ENCODE peak calls at places on chromosomes 1 and 21, in four cellular contexts. Z is mesenchymal stem cell, V is neuronal stem cell, C is IMR-90. Y is an unnamed sample.

GRCh38 chr1:177650947-177651346 is 318.9 kb downstream of the SEC16B start:
- DNase-seq in Z (no peak), V (no peak), C (no peak), Y (no peak)

GRCh38 chr1:29269356-29269755 is 33.0 kb downstream of the PTPRU start:
- DNase-seq in Z (no peak), V (no peak), C (no peak), Y (no peak)

GRCh38 chr1:208047975-208048374 is 137.1 kb upstream of the CD34 start:
- DNase-seq in Z (no peak), V (no peak), C (no peak), Y (no peak)

GRCh38 chr21:31497939-31498338 is 153.9 kb upstream of the TIAM1 start:
- DNase-seq in Z (no peak), V (no peak), C (no peak), Y (no peak)

GRCh38 chr1:36085686-36086526 is 2.0 kb downstream of the TEKT2 start:
- DNase-seq in Z (no peak), V (no peak), C (no peak), Y (no peak)

GRCh38 chr1:230031131-230031530 is 35.9 kb upstream of the GALNT2 start:
- DNase-seq in Z (peak; percentile 14), V (no peak), C (no peak), Y (no peak)

GRCh38 chr1:154747380-154747779 is 122.7 kb downstream of the KCNN3 start:
- DNase-seq in Z (no peak), V (no peak), C (no peak), Y (no peak)

GRCh38 chr1:243391355-243391754 is 135.5 kb downstream of the SDCCAG8 start:
- DNase-seq in Z (no peak), V (no peak), C (no peak), Y (no peak)

GRCh38 chr1:47412437-47412836 is 3.6 kb upstream of the FOXE3 start:
- DNase-seq in Z (no peak), V (peak; percentile 20), C (no peak), Y (no peak)

GRCh38 chr1:232635778-232636356 is 5.9 kb upstream of the SIPA1L2 start:
- DNase-seq in Z (peak; percentile 65), V (no peak), C (peak; percentile 70), Y (no peak)

GRCh38 chr1:42380617-42381423 is at the start of gene RIMKLA:
- DNase-seq in Z (peak; percentile 37), V (peak; percentile 75), C (peak; percentile 6), Y (peak; percentile 80)

GRCh38 chr1:27049607-27050006 is 37.0 kb upstream of the TENT5B start:
- DNase-seq in Z (no peak), V (no peak), C (no peak), Y (peak; percentile 85)

GRCh38 chr1:228964178-228964819 is 229.0 kb downstream of the RHOU start:
- DNase-seq in Z (peak; percentile 85), V (no peak), C (peak; percentile 94), Y (peak; percentile 24)

GRCh38 chr1:89822109-89822962 is 1.5 kb downstream of the LRRC8D start:
- DNase-seq in Z (no peak), V (no peak), C (no peak), Y (peak; percentile 41)

GRCh38 chr1:2267862-2268261 is 39.7 kb downstream of the SKI start:
- DNase-seq in Z (no peak), V (no peak), C (no peak), Y (no peak)

GRCh38 chr1:9275567-9276034 is 17.1 kb upstream of the SPSB1 start:
- DNase-seq in Z (peak; percentile 94), V (no peak), C (peak; percentile 92), Y (no peak)

GRCh38 chr1:155038602-155039307 is 5.1 kb downstream of the DCST1 start:
- DNase-seq in Z (peak; percentile 63), V (no peak), C (peak; percentile 19), Y (no peak)

GRCh38 chr1:27099904-27100796 is 54.8 kb downstream of the SLC9A1 start:
- DNase-seq in Z (no peak), V (no peak), C (no peak), Y (no peak)

GRCh38 chr1:77057994-77058585 is 161.1 kb downstream of the PIGK start:
- DNase-seq in Z (no peak), V (no peak), C (no peak), Y (no peak)

GRCh38 chr1:2356401-2356800 is 35.0 kb downstream of the MORN1 start:
- DNase-seq in Z (no peak), V (no peak), C (no peak), Y (no peak)

GRCh38 chr1:7171574-7171973 is 386.3 kb downstream of the CAMTA1 start:
- DNase-seq in Z (no peak), V (no peak), C (no peak), Y (no peak)

GRCh38 chr1:5876251-5876650 is 116.0 kb downstream of the NPHP4 start:
- DNase-seq in Z (no peak), V (no peak), C (no peak), Y (no peak)

GRCh38 chr1:59332983-59333382 is 36.1 kb downstream of the FGGY start:
- DNase-seq in Z (peak; percentile 42), V (no peak), C (peak; percentile 75), Y (no peak)

GRCh38 chr1:117928881-117929339 is 511 bp downstream of the GDAP2 start:
- DNase-seq in Z (peak; percentile 83), V (peak; percentile 50), C (peak; percentile 63), Y (peak; percentile 61)
- H3K23ac ChIP-seq in Z (no peak overlapping the region), V (peak overlapping the region; percentile 16), C (peak overlapping the region; percentile 78), Y (no peak overlapping the region)

GRCh38 chr1:85576256-85576641 is 4.3 kb upstream of the CCN1 start:
- DNase-seq in Z (peak; percentile 88), V (no peak), C (no peak), Y (peak; percentile 38)
- H2AK5ac ChIP-seq in Z (peak overlapping the region; percentile 81), V (peak overlapping the region; percentile 60), C (peak overlapping the region; percentile 99), Y (no peak overlapping the region)

DNA sequence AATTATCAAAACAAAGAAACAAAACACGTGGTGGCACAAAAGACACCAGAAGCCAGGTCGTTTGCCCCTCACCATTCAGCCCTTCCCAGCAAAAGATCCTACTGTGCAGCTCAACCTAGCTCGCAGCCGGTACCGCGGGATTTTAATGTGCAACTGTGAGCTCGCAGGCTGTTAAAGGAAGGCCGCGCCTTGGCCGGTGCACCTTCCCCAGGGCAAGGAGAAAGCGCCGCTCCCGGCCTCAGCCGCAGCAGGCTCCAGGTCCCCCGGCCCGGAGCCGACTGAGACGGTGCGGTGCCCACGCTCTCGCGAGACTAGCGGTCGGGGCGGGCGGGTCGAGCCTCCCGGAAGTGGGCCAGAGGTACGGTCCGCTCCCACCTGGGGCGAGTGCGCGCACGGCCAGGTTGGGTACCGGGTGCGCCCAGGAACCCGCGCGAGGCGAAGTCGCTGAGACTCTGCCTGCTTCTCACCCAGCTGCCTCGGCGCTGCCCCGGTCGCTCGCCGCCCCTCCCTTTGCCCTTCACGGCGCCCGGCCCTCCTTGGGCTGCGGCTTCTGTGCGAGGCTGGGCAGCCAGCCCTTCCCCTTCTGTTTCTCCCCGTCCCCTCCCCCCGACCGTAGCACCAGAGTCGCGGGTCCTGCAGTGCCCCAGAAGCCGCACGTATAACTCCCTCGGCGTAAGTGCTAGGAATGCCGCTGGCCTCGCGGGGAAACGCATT is at the start of gene AGL:
- DNase-seq in Z (peak; percentile 84), V (peak; percentile 78), C (peak; percentile 61), Y (peak; percentile 91)
- H3K23ac ChIP-seq in Z (peak within 1 kb of the TSS; percentile 86), V (peak within 1 kb of the TSS; percentile 95), C (peak within 1 kb of the TSS; percentile 92), Y (no peak within 1 kb of the TSS)

GRCh38 chr1:234973426-234974250 is 155.0 kb downstream of the TOMM20 start:
- DNase-seq in Z (no peak), V (no peak), C (no peak), Y (no peak)

GRCh38 chr1:234975941-234976871 is 152.4 kb downstream of the TOMM20 start:
- DNase-seq in Z (no peak), V (no peak), C (no peak), Y (no peak)

GRCh38 chr1:234977891-234978396 is 150.7 kb downstream of the TOMM20 start:
- DNase-seq in Z (no peak), V (no peak), C (no peak), Y (no peak)

GRCh38 chr1:234976880-234977680 is 151.6 kb downstream of the TOMM20 start:
- DNase-seq in Z (no peak), V (no peak), C (no peak), Y (no peak)

DNA sequence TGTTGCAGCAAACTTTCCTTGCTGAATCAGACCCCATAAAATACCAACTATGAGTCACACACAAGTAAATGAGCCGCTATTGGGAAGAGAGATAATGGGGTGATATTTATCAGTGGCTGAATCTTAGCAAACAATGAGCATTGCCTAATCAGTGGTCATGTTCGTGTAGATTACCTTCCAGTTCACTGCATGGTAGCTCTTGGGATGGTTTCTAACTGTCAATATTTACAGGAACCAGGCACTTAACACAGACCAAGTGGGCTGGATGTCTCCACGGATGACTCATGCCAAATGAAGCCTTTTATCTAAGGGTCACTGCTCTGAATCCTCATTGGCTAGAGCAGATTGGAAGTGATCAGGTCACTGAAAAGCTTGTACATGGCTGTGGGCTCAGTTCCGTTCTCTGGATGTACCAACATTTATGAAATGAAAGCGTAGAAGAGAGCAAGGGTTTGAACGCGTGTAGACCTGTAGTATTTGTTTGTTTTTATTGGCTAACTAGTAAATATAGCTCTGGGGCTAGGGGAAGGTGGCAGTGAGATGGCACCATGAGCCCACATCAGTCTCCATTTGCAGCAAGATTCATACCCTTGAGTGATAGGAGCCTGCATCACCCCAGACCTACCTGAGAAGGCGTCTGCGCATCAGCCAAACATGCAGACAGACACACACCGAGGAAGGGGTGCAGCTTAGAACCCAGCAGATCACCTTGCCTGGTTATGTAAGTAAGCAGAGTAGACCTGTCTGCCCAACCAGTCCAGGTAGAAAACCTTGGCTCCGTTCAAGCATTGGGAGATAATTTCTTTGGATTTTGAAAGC is 153.3 kb downstream of the TOMM20 start:
- DNase-seq in Z (peak; percentile 100), V (no peak), C (peak; percentile 95), Y (no peak)
- H2AK5ac ChIP-seq in Z (peak overlapping the region; percentile 79), V (no peak overlapping the region), C (peak overlapping the region; percentile 93), Y (no peak overlapping the region)

GRCh38 chr1:75423136-75423535 is 187.8 kb downstream of the SLC44A5 start:
- DNase-seq in Z (no peak), V (no peak), C (no peak), Y (no peak)
- H3K23ac ChIP-seq in Z (no peak overlapping the region), V (no peak overlapping the region), C (no peak overlapping the region), Y (no peak overlapping the region)

GRCh38 chr1:114082047-114082630 is 71.5 kb downstream of the SYT6 start:
- DNase-seq in Z (no peak), V (no peak), C (no peak), Y (no peak)

GRCh38 chr1:114081145-114082046 is 72.3 kb downstream of the SYT6 start:
- DNase-seq in Z (no peak), V (no peak), C (no peak), Y (no peak)

GRCh38 chr1:114079596-114080190 is 74.0 kb downstream of the SYT6 start:
- DNase-seq in Z (no peak), V (no peak), C (no peak), Y (no peak)

GRCh38 chr1:114078116-114078515 is 75.6 kb downstream of the SYT6 start:
- DNase-seq in Z (no peak), V (no peak), C (no peak), Y (no peak)

DNA sequence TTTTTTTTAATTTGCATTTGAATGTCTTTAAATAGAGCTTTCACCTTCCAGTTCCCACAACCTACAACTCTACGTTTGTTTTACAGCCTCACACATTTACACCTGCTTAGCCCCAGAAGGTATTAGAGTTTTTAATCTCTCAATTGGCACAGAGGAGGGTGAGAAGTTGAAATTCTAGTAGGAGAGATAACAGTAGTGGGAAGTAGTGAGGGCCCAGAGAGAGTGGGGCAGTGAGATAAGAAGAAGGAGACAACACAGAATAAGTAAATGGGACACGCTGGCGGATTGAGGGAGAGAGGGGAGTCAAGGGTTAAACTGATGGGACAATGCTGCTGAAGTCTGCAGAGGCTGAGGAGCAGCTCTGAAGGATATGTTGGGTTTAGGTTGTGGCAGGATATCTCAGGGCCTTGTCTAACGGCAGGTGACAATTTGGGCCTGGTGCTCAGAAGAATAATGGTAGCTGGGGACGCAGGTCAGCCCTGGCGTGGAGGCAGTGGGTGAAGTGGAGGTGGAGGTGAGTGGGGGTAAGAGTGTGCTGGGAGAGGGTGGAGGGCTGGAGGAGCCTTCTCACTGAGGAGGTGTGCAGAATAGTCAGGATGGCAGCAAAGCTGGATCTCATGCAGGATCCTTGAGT is 73.0 kb downstream of the SYT6 start:
- DNase-seq in Z (no peak), V (no peak), C (no peak), Y (no peak)
- H2AK5ac ChIP-seq in Z (no peak overlapping the region), V (no peak overlapping the region), C (no peak overlapping the region), Y (no peak overlapping the region)

Y was measured in H9.